ENCODE peak calls at places on chromosomes 13 and 19, in nine cellular contexts. M, P, X, Y, B, G, Q, J and T are unnamed samples.

GRCh38 chr13:98033277-98034247 is 80.1 kb downstream of the IPO5 start:
- DNase-seq in M (no peak), P (no peak), X (no peak), Y (peak), B (peak), G (peak), Q (no peak), J (peak), T (peak)

GRCh38 chr13:63455938-63456337 is 2040.3 kb upstream of the PCDH20 start:
- DNase-seq in M (no peak), P (no peak), X (no peak), Y (no peak), B (no peak), G (no peak), Q (no peak), J (no peak), T (no peak)

GRCh38 chr19:6088677-6089063 is 21.6 kb downstream of the RFX2 start:
- DNase-seq in M (no peak), P (no peak), X (no peak), Y (peak), B (no peak), G (peak), Q (no peak), J (no peak), T (no peak)

GRCh38 chr19:15072930-15073647 is 8.9 kb upstream of the OR1I1 start:
- DNase-seq in M (no peak), P (no peak), X (no peak), Y (peak), B (no peak), G (no peak), Q (no peak), J (no peak), T (no peak)

GRCh38 chr13:46554971-46555370 is 2.0 kb downstream of the LRCH1 start:
- DNase-seq in M (no peak), P (no peak), X (no peak), Y (no peak), B (no peak), G (no peak), Q (no peak), J (no peak), T (no peak)

GRCh38 chr19:13850910-13851753 is 25.8 kb upstream of the NANOS3 start:
- DNase-seq in M (no peak), P (peak), X (peak), Y (peak), B (no peak), G (peak), Q (peak), J (no peak), T (no peak)

GRCh38 chr13:23599083-23599925 is 29.1 kb downstream of the TNFRSF19 start:
- DNase-seq in M (no peak), P (no peak), X (no peak), Y (peak), B (no peak), G (no peak), Q (no peak), J (peak), T (no peak)

GRCh38 chr13:112510002-112510780 is 77.8 kb downstream of the TUBGCP3 start:
- DNase-seq in M (no peak), P (no peak), X (no peak), Y (no peak), B (peak), G (peak), Q (no peak), J (peak), T (no peak)

GRCh38 chr13:98955336-98955735 is 22.5 kb downstream of the DOCK9 start:
- DNase-seq in M (no peak), P (no peak), X (no peak), Y (no peak), B (no peak), G (no peak), Q (no peak), J (no peak), T (no peak)

GRCh38 chr19:45451181-45451849 is 16.5 kb upstream of the FOSB start:
- DNase-seq in M (no peak), P (no peak), X (no peak), Y (peak), B (no peak), G (peak), Q (no peak), J (no peak), T (no peak)

GRCh38 chr19:33309826-33310225 is 7.5 kb upstream of the CEBPA start:
- DNase-seq in M (no peak), P (no peak), X (no peak), Y (no peak), B (no peak), G (no peak), Q (no peak), J (no peak), T (no peak)

GRCh38 chr19:35272954-35273649 is 4.3 kb downstream of the USF2 start:
- DNase-seq in M (no peak), P (no peak), X (no peak), Y (no peak), B (peak), G (no peak), Q (no peak), J (no peak), T (no peak)